ENCODE peak calls at places on chromosomes 13 and 19, in six cellular contexts. One of them, this sample, is unnamed.

GRCh38 chr13:72403396-72404010 is 323.9 kb downstream of the MZT1 start:
- DNase-seq in heart right ventricle: no peak
- DNase-seq in transverse colon: no peak
- DNase-seq in NB4: no peak
- DNase-seq in GM23338: no peak
- DNase-seq in adrenal gland: no peak
- DNase-seq in this sample: no peak

GRCh38 chr13:35475960-35476943 is at the start of gene MAB21L1:
- DNase-seq in heart right ventricle: peak
- DNase-seq in transverse colon: peak
- DNase-seq in NB4: peak
- DNase-seq in GM23338: peak
- DNase-seq in adrenal gland: peak
- DNase-seq in this sample: no peak

GRCh38 chr13:50593228-50593627 is 250.3 kb downstream of the DLEU7 start:
- DNase-seq in heart right ventricle: no peak
- DNase-seq in transverse colon: no peak
- DNase-seq in NB4: no peak
- DNase-seq in GM23338: no peak
- DNase-seq in adrenal gland: no peak
- DNase-seq in this sample: no peak

GRCh38 chr19:10884273-10884672 is 12.9 kb downstream of the CARM1 start:
- DNase-seq in heart right ventricle: no peak
- DNase-seq in transverse colon: peak
- DNase-seq in NB4: no peak
- DNase-seq in GM23338: no peak
- DNase-seq in adrenal gland: no peak
- DNase-seq in this sample: no peak

GRCh38 chr13:27919934-27920676 is at the start of gene PDX1:
- DNase-seq in heart right ventricle: peak
- DNase-seq in transverse colon: peak
- DNase-seq in NB4: no peak
- DNase-seq in GM23338: peak
- DNase-seq in adrenal gland: no peak
- DNase-seq in this sample: no peak

GRCh38 chr19:6925801-6926751 is 38.7 kb downstream of the ADGRE1 start:
- DNase-seq in heart right ventricle: no peak
- DNase-seq in transverse colon: no peak
- DNase-seq in NB4: peak
- DNase-seq in GM23338: peak
- DNase-seq in adrenal gland: no peak
- DNase-seq in this sample: peak

GRCh38 chr13:33994826-33995502 is 177.0 kb downstream of the RFC3 start:
- DNase-seq in heart right ventricle: no peak
- DNase-seq in transverse colon: no peak
- DNase-seq in NB4: no peak
- DNase-seq in GM23338: no peak
- DNase-seq in adrenal gland: no peak
- DNase-seq in this sample: no peak

GRCh38 chr19:13959962-13960862 is 7.9 kb downstream of the DCAF15 start:
- DNase-seq in heart right ventricle: no peak
- DNase-seq in transverse colon: no peak
- DNase-seq in NB4: peak
- DNase-seq in GM23338: peak
- DNase-seq in adrenal gland: no peak
- DNase-seq in this sample: no peak

GRCh38 chr19:30444686-30445232 is 72.6 kb downstream of the ZNF536 start:
- DNase-seq in heart right ventricle: no peak
- DNase-seq in transverse colon: no peak
- DNase-seq in NB4: no peak
- DNase-seq in GM23338: no peak
- DNase-seq in adrenal gland: no peak
- DNase-seq in this sample: no peak

GRCh38 chr19:31214086-31214485 is 135.2 kb downstream of the TSHZ3 start:
- DNase-seq in heart right ventricle: peak
- DNase-seq in transverse colon: peak
- DNase-seq in NB4: peak
- DNase-seq in GM23338: no peak
- DNase-seq in adrenal gland: peak
- DNase-seq in this sample: no peak

GRCh38 chr19:52542984-52543664 is 15.7 kb downstream of the ZNF808 start:
- DNase-seq in heart right ventricle: no peak
- DNase-seq in transverse colon: no peak
- DNase-seq in NB4: peak
- DNase-seq in GM23338: no peak
- DNase-seq in adrenal gland: no peak
- DNase-seq in this sample: peak

GRCh38 chr19:30060872-30061556 is 119.0 kb downstream of the URI1 start:
- DNase-seq in heart right ventricle: no peak
- DNase-seq in transverse colon: no peak
- DNase-seq in NB4: no peak
- DNase-seq in GM23338: no peak
- DNase-seq in adrenal gland: peak
- DNase-seq in this sample: no peak

DNA sequence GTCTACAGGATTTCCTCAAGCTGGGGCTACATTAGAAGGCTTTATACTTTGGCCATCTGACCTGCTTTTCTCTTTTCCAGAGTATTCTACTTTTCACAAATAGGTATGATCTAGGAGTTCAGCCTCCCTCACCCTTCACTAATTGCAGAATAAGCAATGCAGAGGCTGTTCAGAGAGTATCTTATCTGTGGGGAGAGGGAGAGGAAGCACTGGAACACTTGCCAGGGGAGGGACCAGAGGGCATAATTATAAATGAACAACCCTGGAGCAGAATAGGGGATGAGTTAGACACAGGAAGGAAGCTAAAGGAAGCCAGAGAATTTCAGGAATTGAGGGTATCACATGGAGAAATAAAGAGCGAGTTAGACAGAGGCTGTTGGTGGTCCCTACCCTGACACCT is 29.9 kb downstream of the CEACAM1 start:
- DNase-seq in heart right ventricle: no peak
- DNase-seq in transverse colon: no peak
- DNase-seq in NB4: no peak
- DNase-seq in GM23338: no peak
- DNase-seq in adrenal gland: no peak
- DNase-seq in this sample: no peak
- H3K4me3 ChIP-seq in heart right ventricle: no peak
- H3K4me3 ChIP-seq in transverse colon: no peak
- H3K4me3 ChIP-seq in NB4: no peak
- H3K4me3 ChIP-seq in GM23338: no peak
- H3K4me3 ChIP-seq in adrenal gland: no peak
- H3K4me3 ChIP-seq in this sample: no peak

DNA sequence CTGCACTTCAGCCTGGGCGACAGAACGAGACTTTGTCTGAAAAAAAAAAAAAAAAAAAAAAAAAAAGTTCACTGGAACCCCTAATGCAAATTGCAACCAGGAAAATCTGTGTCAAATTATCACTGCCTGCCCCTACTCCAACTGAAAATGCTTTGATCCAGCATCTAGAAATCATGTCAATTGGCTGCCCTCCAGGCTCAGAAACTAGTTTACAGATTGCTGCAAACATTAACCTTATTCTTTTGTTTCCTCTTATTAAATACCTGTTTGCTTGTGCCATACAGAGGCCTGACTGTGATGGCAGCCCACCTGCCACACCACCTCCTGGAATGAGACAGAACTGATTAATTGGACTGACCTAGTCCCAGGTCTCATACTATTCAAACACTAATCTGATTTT is 18.6 kb upstream of the AKT2 start:
- DNase-seq in heart right ventricle: no peak
- DNase-seq in transverse colon: no peak
- DNase-seq in NB4: no peak
- DNase-seq in GM23338: no peak
- DNase-seq in adrenal gland: no peak
- DNase-seq in this sample: no peak
- TF ChIP-seq CTCF in heart right ventricle: no peak
- TF ChIP-seq CTCF in transverse colon: no peak
- TF ChIP-seq CTCF in NB4: no peak
- TF ChIP-seq CTCF in GM23338: no peak
- TF ChIP-seq CTCF in adrenal gland: no peak
- TF ChIP-seq CTCF in this sample: no peak

DNA sequence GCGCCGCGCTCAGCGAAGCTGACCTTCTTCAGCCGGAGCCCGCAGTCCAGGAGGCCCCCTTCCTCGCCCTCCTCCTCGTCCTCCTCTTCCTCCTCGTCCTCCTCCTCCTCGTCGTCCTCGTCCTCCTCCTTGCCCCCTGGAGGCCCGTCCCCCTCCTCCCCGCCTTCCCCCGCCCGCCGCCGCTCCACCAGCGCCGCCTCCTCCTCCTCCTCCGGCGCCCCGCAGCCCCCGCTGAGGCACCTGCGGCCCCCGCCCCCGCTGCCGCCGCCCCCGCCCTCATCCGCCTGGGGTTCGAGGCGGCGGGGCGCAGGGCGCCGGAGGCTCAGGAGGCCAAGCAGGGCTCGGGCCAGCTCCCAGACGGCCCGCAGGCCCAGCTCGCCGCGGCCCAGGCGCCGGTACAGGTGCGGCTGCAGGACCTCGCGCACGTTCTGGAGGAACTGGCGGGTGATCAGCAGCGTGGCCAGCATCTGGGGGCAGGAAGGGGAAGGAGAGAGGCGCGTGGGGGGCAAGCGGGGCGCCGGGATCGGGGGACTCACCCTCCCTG is 6.1 kb downstream of the ANO8 start:
- DNase-seq in heart right ventricle: no peak
- DNase-seq in transverse colon: no peak
- DNase-seq in NB4: no peak
- DNase-seq in GM23338: peak
- DNase-seq in adrenal gland: no peak
- DNase-seq in this sample: no peak
- H3K4me3 ChIP-seq in heart right ventricle: peak
- H3K4me3 ChIP-seq in transverse colon: peak
- H3K4me3 ChIP-seq in NB4: no peak
- H3K4me3 ChIP-seq in GM23338: peak
- H3K4me3 ChIP-seq in adrenal gland: no peak
- H3K4me3 ChIP-seq in this sample: peak

DNA sequence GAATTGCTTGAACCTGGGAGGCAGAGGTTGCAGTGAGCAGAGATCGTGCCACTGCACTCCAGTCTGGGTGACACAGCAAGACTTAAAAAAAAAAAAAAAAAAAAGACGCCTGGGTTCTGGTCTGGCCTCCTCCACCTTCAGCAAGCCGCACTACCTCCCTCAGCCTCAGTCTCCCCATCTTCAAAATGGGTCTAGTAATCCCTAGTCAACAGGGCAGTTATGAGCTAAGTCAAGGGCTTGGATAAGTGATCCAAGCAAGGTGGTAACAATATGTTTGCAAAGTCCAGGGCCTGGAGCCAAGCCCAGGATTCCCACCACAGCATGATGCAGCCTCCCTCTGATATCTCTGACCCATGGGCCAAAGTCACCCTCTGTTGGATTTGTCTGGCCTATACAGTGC is 4.4 kb downstream of the KDELR1 start:
- DNase-seq in heart right ventricle: no peak
- DNase-seq in transverse colon: no peak
- DNase-seq in NB4: no peak
- DNase-seq in GM23338: no peak
- DNase-seq in adrenal gland: no peak
- DNase-seq in this sample: no peak
- TF ChIP-seq CTCF in heart right ventricle: no peak
- TF ChIP-seq CTCF in transverse colon: no peak
- TF ChIP-seq CTCF in NB4: no peak
- TF ChIP-seq CTCF in GM23338: no peak
- TF ChIP-seq CTCF in adrenal gland: no peak
- TF ChIP-seq CTCF in this sample: no peak

GRCh38 chr13:111007209-111007608 is 92.3 kb upstream of the ANKRD10 start:
- DNase-seq in heart right ventricle: no peak
- DNase-seq in transverse colon: no peak
- DNase-seq in NB4: peak
- DNase-seq in GM23338: no peak
- DNase-seq in adrenal gland: no peak
- DNase-seq in this sample: no peak
- H3K4me3 ChIP-seq in heart right ventricle: no peak
- H3K4me3 ChIP-seq in transverse colon: no peak
- H3K4me3 ChIP-seq in NB4: no peak
- H3K4me3 ChIP-seq in GM23338: no peak
- H3K4me3 ChIP-seq in adrenal gland: no peak
- H3K4me3 ChIP-seq in this sample: no peak

DNA sequence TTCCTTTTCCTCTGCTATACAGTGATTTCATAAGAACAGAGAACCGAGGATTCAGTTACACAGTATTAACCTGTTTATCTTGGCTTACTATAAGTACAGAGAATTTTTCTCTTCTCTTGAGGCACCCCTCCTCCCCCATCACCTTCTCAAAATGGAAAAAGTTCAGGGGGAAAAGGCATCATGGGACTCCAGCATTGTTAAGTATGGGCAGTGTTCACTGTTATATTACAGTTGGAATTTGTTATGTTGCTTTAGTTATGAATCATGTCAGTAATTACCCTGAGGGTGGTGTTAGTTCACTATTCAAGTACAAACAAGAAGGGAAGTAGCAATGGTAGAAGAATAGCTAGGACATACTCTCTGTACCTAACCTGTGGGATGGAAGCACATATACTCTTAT is 12.1 kb downstream of the LPAR6 start:
- DNase-seq in heart right ventricle: no peak
- DNase-seq in transverse colon: no peak
- DNase-seq in NB4: peak
- DNase-seq in GM23338: no peak
- DNase-seq in adrenal gland: no peak
- DNase-seq in this sample: no peak
- TF ChIP-seq CTCF in heart right ventricle: peak
- TF ChIP-seq CTCF in transverse colon: no peak
- TF ChIP-seq CTCF in NB4: no peak
- TF ChIP-seq CTCF in GM23338: no peak
- TF ChIP-seq CTCF in adrenal gland: no peak
- TF ChIP-seq CTCF in this sample: no peak

GRCh38 chr13:26051231-26052135 is at the start of gene SHISA2:
- DNase-seq in heart right ventricle: peak
- DNase-seq in transverse colon: no peak
- DNase-seq in NB4: peak
- DNase-seq in GM23338: peak
- DNase-seq in adrenal gland: no peak
- DNase-seq in this sample: no peak
- H3K4me3 ChIP-seq in heart right ventricle: peak
- H3K4me3 ChIP-seq in transverse colon: peak
- H3K4me3 ChIP-seq in NB4: peak
- H3K4me3 ChIP-seq in GM23338: peak
- H3K4me3 ChIP-seq in adrenal gland: no peak
- H3K4me3 ChIP-seq in this sample: no peak

GRCh38 chr13:89740994-89741678 is 1606.4 kb upstream of the MIR17HG start:
- DNase-seq in heart right ventricle: no peak
- DNase-seq in transverse colon: no peak
- DNase-seq in NB4: no peak
- DNase-seq in GM23338: no peak
- DNase-seq in adrenal gland: no peak
- DNase-seq in this sample: no peak
- TF ChIP-seq CTCF in heart right ventricle: no peak
- TF ChIP-seq CTCF in transverse colon: no peak
- TF ChIP-seq CTCF in NB4: no peak
- TF ChIP-seq CTCF in GM23338: no peak
- TF ChIP-seq CTCF in adrenal gland: no peak
- TF ChIP-seq CTCF in this sample: no peak

GRCh38 chr13:26050568-26051230 is 1.1 kb downstream of the SHISA2 start:
- DNase-seq in heart right ventricle: peak
- DNase-seq in transverse colon: no peak
- DNase-seq in NB4: no peak
- DNase-seq in GM23338: peak
- DNase-seq in adrenal gland: no peak
- DNase-seq in this sample: no peak
- H3K4me3 ChIP-seq in heart right ventricle: peak
- H3K4me3 ChIP-seq in transverse colon: no peak
- H3K4me3 ChIP-seq in NB4: no peak
- H3K4me3 ChIP-seq in GM23338: peak
- H3K4me3 ChIP-seq in adrenal gland: no peak
- H3K4me3 ChIP-seq in this sample: no peak